ENCODE peak calls at places on chromosomes 13 and 19, in five cellular contexts. J, E, W, V and H are unnamed samples.

GRCh38 chr13:32224916-32225315 is 90.2 kb downstream of the ZAR1L start:
- DNase-seq in J (no peak), V (no peak), E (peak), W (no peak), H (no peak)

GRCh38 chr13:57629821-57630235 is 1.7 kb upstream of the PCDH17 start:
- DNase-seq in W (no peak), V (no peak), E (peak), J (peak), H (peak)

GRCh38 chr19:18100710-18101109 is 3.1 kb downstream of the MAST3 start:
- DNase-seq in E (no peak), V (no peak), W (no peak), J (no peak), H (no peak)

GRCh38 chr13:71842003-71842402 is 25.0 kb downstream of the DACH1 start:
- DNase-seq in V (no peak), W (no peak), J (no peak), E (no peak), H (no peak)

GRCh38 chr13:31204592-31204991 is 4.8 kb downstream of the B3GLCT start:
- DNase-seq in W (no peak), V (no peak), J (no peak), E (peak), H (no peak)

GRCh38 chr13:100298691-100299090 is 209.8 kb downstream of the PCCA start:
- DNase-seq in E (no peak), W (no peak), V (no peak), J (no peak), H (no peak)

GRCh38 chr13:31945202-31945978 is 86.2 kb upstream of the FRY start:
- DNase-seq in W (no peak), E (peak), V (no peak), J (no peak), H (peak)

GRCh38 chr19:5048091-5048726 is 79.3 kb downstream of the KDM4B start:
- DNase-seq in W (no peak), J (peak), E (peak), V (peak), H (no peak)

GRCh38 chr19:7326105-7326877 is 22.4 kb upstream of the ARHGEF18 start:
- DNase-seq in V (peak), E (peak), W (no peak), J (no peak), H (no peak)

GRCh38 chr19:2722541-2723344 is 1.6 kb upstream of the DIRAS1 start:
- DNase-seq in V (no peak), J (no peak), W (no peak), E (peak), H (no peak)

GRCh38 chr19:17673937-17674799 is 14.0 kb downstream of the UNC13A start:
- DNase-seq in V (no peak), J (no peak), E (no peak), W (no peak), H (no peak)

GRCh38 chr13:112103260-112103843 is 36.4 kb downstream of the SOX1 start:
- DNase-seq in V (no peak), E (no peak), J (no peak), W (no peak), H (no peak)

GRCh38 chr19:48614436-48615144 is at the start of gene FAM83E:
- DNase-seq in V (no peak), J (no peak), E (no peak), W (no peak), H (no peak)

GRCh38 chr13:53131361-53131760 is 102.7 kb downstream of the OLFM4 start:
- DNase-seq in J (no peak), E (no peak), W (no peak), V (no peak), H (no peak)

GRCh38 chr13:94268661-94269060 is 210.8 kb downstream of the DCT start:
- DNase-seq in W (no peak), E (no peak), J (no peak), V (no peak), H (no peak)

GRCh38 chr13:73365681-73366080 is 306.9 kb downstream of the KLF5 start:
- DNase-seq in W (no peak), E (no peak), V (no peak), J (no peak), H (no peak)

GRCh38 chr19:6828306-6828697 is 55.8 kb downstream of the VAV1 start:
- DNase-seq in V (no peak), W (no peak), J (no peak), E (no peak), H (no peak)

GRCh38 chr19:47058621-47059020 is 10.2 kb upstream of the TMEM160 start:
- DNase-seq in W (no peak), J (no peak), V (no peak), E (no peak), H (no peak)

GRCh38 chr13:102234618-102235017 is 167.2 kb downstream of the FGF14 start:
- DNase-seq in V (no peak), W (no peak), J (no peak), E (no peak), H (no peak)

GRCh38 chr13:32035701-32036100 is 4.1 kb downstream of the FRY start:
- DNase-seq in J (no peak), V (no peak), E (no peak), W (no peak), H (no peak)

GRCh38 chr19:49506575-49507105 is 5.8 kb upstream of the FCGRT start:
- DNase-seq in W (no peak), J (no peak), V (peak), E (no peak), H (no peak)

GRCh38 chr13:103354189-103354588 is 288.0 kb upstream of the SLC10A2 start:
- DNase-seq in V (no peak), W (no peak), E (peak), J (no peak), H (peak)

GRCh38 chr13:20405691-20406090 is 120.0 kb downstream of the CRYL1 start:
- DNase-seq in W (no peak), E (no peak), J (peak), V (no peak), H (no peak)

GRCh38 chr19:18659281-18660050 is 22.6 kb downstream of the KLHL26 start:
- DNase-seq in E (no peak), J (no peak), V (no peak), W (no peak), H (no peak)

GRCh38 chr19:53989600-53990533 is 1.6 kb upstream of the CACNG6 start:
- DNase-seq in V (no peak), J (no peak), W (no peak), E (no peak), H (no peak)

GRCh38 chr13:28322256-28322895 is 172.6 kb downstream of the FLT1 start:
- DNase-seq in V (no peak), E (no peak), W (no peak), J (no peak), H (no peak)

GRCh38 chr13:26017932-26018690 is 33.7 kb downstream of the SHISA2 start:
- DNase-seq in J (no peak), E (no peak), V (no peak), W (no peak), H (no peak)

GRCh38 chr19:44515031-44515430 is 14.4 kb downstream of the CEACAM20 start:
- DNase-seq in V (no peak), W (no peak), J (no peak), E (no peak), H (no peak)

GRCh38 chr13:48304132-48304876 is 753 bp downstream of the RB1 start:
- DNase-seq in E (peak), W (no peak), J (no peak), V (peak), H (peak)

GRCh38 chr19:17739121-17739875 is 12.0 kb upstream of the FCHO1 start:
- DNase-seq in W (no peak), J (no peak), E (no peak), V (no peak), H (no peak)

GRCh38 chr19:49497047-49497789 is 984 bp downstream of the RPS11 start:
- DNase-seq in V (peak), W (no peak), E (peak), J (no peak), H (no peak)

GRCh38 chr13:52446265-52446664 is 4.2 kb downstream of the VPS36 start:
- DNase-seq in E (no peak), V (no peak), J (no peak), W (no peak), H (no peak)

GRCh38 chr19:32404939-32405430 is 585 bp upstream of the DPY19L3 start:
- DNase-seq in J (peak), W (no peak), E (peak), V (no peak), H (no peak)

GRCh38 chr13:28022848-28023518 is 34.5 kb upstream of the URAD start:
- DNase-seq in E (no peak), V (no peak), W (no peak), J (no peak), H (no peak)

GRCh38 chr19:51971624-51972023 is 15.0 kb downstream of the ZNF350 start:
- DNase-seq in E (peak), W (no peak), V (peak), J (no peak), H (no peak)